ENCODE peak calls at places on chromosome 19, in six cellular contexts. N is breast epithelium, J is pancreas, W is cardiac muscle cell, V is kidney epithelial cell, P is Peyer's patch. Z is an unnamed sample. For H3K27me3, the result is how much of the 10 kb centered on the place peaks cover.

GRCh38 chr19:12833747-12834417 is 497 bp downstream of the RTBDN start:
- DNase-seq in N (no peak), J (peak), W (peak), V (no peak), P (no peak), Z (no peak)

GRCh38 chr19:38250428-38250820 is 5.8 kb downstream of the PPP1R14A start:
- DNase-seq in N (no peak), J (no peak), W (no peak), V (no peak), P (no peak), Z (no peak)

GRCh38 chr19:47107953-47108746 is 5.4 kb downstream of the ZC3H4 start:
- DNase-seq in N (no peak), J (no peak), W (peak), V (no peak), P (no peak), Z (no peak)

GRCh38 chr19:8397746-8398721 is 7.9 kb downstream of the RAB11B start:
- DNase-seq in N (no peak), J (peak), W (no peak), V (peak), P (no peak), Z (no peak)

GRCh38 chr19:43743059-43743458 is 11.7 kb downstream of the SMG9 start:
- DNase-seq in N (no peak), J (no peak), W (peak), V (no peak), P (no peak), Z (no peak)

GRCh38 chr19:6035026-6035425 is 57.1 kb upstream of the RANBP3 start:
- DNase-seq in N (peak), J (no peak), W (no peak), V (no peak), P (no peak), Z (no peak)

GRCh38 chr19:10353793-10354391 is 14.5 kb upstream of the ICAM3 start:
- DNase-seq in N (no peak), J (peak), W (peak), V (no peak), P (no peak), Z (peak)

GRCh38 chr19:19630062-19630414 is 2.0 kb upstream of the LPAR2 start:
- DNase-seq in N (no peak), J (no peak), W (no peak), V (no peak), P (no peak), Z (no peak)

GRCh38 chr19:43527860-43528622 is 1.0 kb upstream of the ETHE1 start:
- DNase-seq in N (no peak), J (no peak), W (no peak), V (no peak), P (no peak), Z (no peak)

GRCh38 chr19:11138659-11139526 is 16.7 kb downstream of the SPC24 start:
- DNase-seq in N (no peak), J (peak), W (peak), V (peak), P (peak), Z (no peak)

GRCh38 chr19:6297202-6297601 is 17.4 kb upstream of the MLLT1 start:
- DNase-seq in N (no peak), J (no peak), W (no peak), V (no peak), P (no peak), Z (no peak)

GRCh38 chr19:1288528-1289394 is 3.1 kb downstream of the EFNA2 start:
- DNase-seq in N (no peak), J (peak), W (no peak), V (no peak), P (no peak), Z (no peak)

GRCh38 chr19:5395996-5396939 is 55.7 kb upstream of the PTPRS start:
- DNase-seq in N (no peak), J (no peak), W (no peak), V (no peak), P (no peak), Z (no peak)

GRCh38 chr19:43353606-43354304 is at the start of gene CD177:
- DNase-seq in N (no peak), J (no peak), W (no peak), V (no peak), P (no peak), Z (no peak)

GRCh38 chr19:19502808-19503602 is 12.3 kb downstream of the TSSK6 start:
- DNase-seq in N (no peak), J (no peak), W (no peak), V (no peak), P (no peak), Z (no peak)

GRCh38 chr19:19528721-19529490 is at the start of gene YJEFN3:
- DNase-seq in N (no peak), J (no peak), W (peak), V (no peak), P (no peak), Z (no peak)

GRCh38 chr19:33456076-33456844 is 65.3 kb downstream of the PEPD start:
- DNase-seq in N (peak), J (no peak), W (no peak), V (no peak), P (no peak), Z (no peak)

GRCh38 chr19:6238256-6238642 is 41.5 kb downstream of the MLLT1 start:
- DNase-seq in N (no peak), J (no peak), W (peak), V (no peak), P (no peak), Z (no peak)

GRCh38 chr19:52535831-52536800 is 8.6 kb downstream of the ZNF808 start:
- DNase-seq in N (peak), J (peak), W (peak), V (no peak), P (peak), Z (peak)

GRCh38 chr19:10929402-10929794 is 787 bp downstream of the TIMM29 start:
- DNase-seq in N (no peak), J (no peak), W (no peak), V (no peak), P (no peak), Z (no peak)

DNA sequence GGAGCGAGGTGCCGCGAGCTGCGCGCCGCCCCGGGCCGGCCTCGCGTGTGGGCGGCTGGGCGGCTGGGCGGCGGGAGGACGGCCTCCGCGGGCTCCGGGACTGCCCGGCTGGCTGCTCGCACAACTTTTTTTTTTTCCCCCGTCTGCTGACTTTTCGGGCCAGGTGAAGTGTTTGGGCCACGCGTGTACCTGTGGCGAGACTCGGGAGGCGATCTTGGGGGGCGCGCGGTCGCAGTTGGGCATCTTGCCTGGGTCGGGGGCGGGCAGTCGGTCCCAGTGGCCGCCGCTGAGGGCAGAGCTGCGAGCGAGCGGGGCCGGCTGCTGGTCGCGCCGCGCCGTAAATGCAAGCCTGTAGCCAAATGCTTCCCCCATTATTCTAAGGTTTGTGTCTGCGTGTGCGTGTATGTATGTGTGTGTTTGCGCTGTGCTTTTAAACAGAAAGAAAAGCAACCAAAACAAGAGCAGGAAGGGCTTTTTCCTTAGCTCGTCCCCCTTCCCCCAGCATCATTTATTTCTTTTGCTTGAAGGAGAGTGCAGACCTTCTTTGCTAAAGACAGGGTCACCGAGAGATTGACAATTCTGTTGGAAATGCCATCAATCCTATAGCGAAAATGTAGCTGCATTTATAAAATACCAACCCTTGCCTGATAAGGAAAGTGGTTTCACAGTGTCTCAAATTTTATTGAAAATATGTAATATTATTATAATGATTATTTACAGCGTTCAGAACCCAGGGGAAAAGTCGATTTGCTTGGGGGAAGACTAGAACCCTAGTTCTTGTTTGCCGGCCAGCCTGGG is 143.3 kb upstream of the ZNF536 start:
- DNase-seq in N (no peak), J (no peak), W (peak), V (no peak), P (no peak), Z (no peak)
- H3K27me3 ChIP-seq in N (half or more), J (under half), W (half or more), V (half or more), P (under half), Z (under half)

DNA sequence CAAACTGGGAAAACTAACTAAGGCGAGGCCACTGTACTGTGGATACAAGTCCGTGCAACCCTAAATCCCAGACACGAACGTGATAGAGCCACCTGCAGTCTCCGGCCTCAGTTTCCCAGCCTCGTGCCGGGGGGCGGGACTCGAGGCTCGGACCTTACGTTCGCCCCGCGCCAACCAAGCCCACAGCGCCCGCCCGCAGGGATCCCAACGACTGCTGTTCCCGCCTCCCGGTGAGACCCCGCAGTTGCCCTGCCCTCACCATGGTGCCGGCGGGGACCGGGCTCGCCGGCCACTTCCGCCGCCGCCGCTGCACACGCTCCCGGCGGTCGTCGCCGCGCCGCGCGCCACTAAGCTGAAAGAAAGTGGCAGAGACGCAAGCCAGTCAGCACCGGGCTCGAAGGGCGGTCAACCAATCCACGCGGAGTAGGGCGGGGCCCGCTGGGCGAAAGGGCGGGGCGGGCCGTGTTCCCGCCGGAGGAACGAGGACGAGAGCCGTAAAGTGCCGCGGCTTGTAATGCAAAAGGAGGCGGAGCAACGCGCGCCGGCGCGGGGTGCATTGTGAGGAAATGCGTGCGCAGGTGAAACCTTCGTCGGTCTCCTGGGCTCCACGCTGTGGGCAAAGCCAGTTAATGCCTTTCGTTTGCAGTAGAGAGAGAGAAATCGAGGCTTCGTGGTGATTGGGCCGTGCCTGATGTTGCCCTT is at the start of gene LSM4:
- DNase-seq in N (peak), J (peak), W (peak), V (peak), P (peak), Z (peak)
- TF ChIP-seq CTCF in N (no peak), J (peak), W (no peak), V (peak), P (peak), Z (peak)

DNA sequence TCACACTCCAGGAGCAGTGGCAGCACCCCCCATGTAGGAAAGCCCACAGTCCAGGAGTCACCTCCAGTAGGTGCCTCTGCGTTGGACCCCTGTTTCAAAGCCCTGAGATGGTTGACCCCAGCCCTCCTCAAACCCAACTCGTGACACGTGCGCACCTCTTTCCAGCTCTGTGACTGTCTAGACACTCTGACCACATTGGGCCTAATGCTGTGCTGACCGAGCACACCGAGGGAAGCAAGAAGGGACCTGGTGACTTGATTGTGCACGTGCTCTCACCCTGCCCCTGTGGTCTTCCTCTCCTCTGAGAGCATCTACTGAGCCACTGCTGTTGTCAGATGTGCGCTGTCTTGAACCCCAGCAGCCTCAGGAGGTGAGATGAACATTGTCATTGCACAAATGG is 22.9 kb upstream of the SLC35E1 start:
- DNase-seq in N (no peak), J (no peak), W (no peak), V (no peak), P (no peak), Z (no peak)
- H3K4me3 ChIP-seq in N (no peak), J (no peak), W (no peak), V (no peak), P (no peak), Z (peak)

GRCh38 chr19:35140207-35140897 is 1.7 kb downstream of the FXYD1 start:
- DNase-seq in N (no peak), J (peak), W (no peak), V (no peak), P (no peak), Z (no peak)
- H3K27me3 ChIP-seq in N (under half), J (under half), W (under half), V (half or more), P (under half), Z (under half)

DNA sequence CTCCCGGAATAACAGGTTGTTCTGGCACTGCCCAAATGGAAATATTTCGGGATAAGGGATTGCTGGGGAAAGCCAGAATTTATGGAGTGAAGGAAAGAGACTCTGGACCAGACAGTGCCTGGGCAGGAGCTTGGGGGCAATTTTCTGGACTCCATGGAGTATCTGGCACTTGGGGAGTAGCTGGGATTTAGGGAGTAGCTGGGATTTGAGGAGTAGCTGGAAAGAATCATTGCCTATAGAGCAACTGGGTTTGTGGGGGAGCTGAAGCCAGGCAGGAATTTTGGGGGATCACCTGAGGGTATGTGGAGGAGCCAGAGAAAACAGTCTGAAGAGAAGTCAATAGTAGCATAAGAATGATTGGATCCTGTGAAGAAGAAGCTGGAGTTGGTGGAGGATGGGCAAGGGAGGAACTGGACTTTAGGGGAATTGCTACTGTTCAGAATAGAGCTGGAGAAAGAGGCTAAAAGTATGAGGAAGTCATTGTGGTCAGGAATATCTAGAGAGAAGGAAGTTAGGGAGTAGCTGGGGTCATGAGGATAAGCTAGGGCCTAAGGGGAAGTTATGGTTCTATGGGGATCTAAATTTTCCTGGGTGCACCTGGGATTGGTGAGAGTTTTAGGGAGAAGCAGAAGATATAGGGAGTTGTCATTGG is 14.8 kb downstream of the FSD1 start:
- DNase-seq in N (no peak), J (no peak), W (no peak), V (no peak), P (no peak), Z (no peak)
- TF ChIP-seq CTCF in N (no peak), J (no peak), W (no peak), V (no peak), P (no peak), Z (no peak)

Z was measured in GM06990.